ENCODE peak calls at places on chromosome 19, in four cellular contexts. N, B, Y and A are unnamed samples.

GRCh38 chr19:46112527-46112926 is 12.0 kb downstream of the IGFL3 start:
- DNase-seq in N (no peak), B (no peak), Y (no peak), A (no peak)

GRCh38 chr19:7914598-7915045 is at the start of gene TGFBR3L:
- DNase-seq in N (no peak), B (no peak), Y (no peak), A (no peak)

GRCh38 chr19:19077103-19077502 is 13.3 kb downstream of the SLC25A42 start:
- DNase-seq in N (no peak), B (peak), Y (no peak), A (no peak)

GRCh38 chr19:16660763-16661479 is at the start of gene TMEM38A:
- DNase-seq in N (peak), B (no peak), Y (no peak), A (peak)

GRCh38 chr19:10565028-10565566 is 713 bp downstream of the KRI1 start:
- DNase-seq in N (no peak), B (no peak), Y (no peak), A (no peak)

GRCh38 chr19:52667972-52668371 is 29.8 kb upstream of the ZNF83 start:
- DNase-seq in N (no peak), B (no peak), Y (no peak), A (no peak)

GRCh38 chr19:19552811-19553210 is 14.7 kb downstream of the CILP2 start:
- DNase-seq in N (no peak), B (no peak), Y (no peak), A (no peak)

GRCh38 chr19:10503002-10503789 is at the start of gene KEAP1:
- DNase-seq in N (peak), B (no peak), Y (no peak), A (peak)

GRCh38 chr19:41702208-41702651 is 6.2 kb upstream of the CEACAM5 start:
- DNase-seq in N (no peak), B (no peak), Y (no peak), A (no peak)

GRCh38 chr19:3269972-3270667 is 45.7 kb downstream of the CELF5 start:
- DNase-seq in N (no peak), B (no peak), Y (no peak), A (no peak)

GRCh38 chr19:42129399-42130253 is 2.6 kb downstream of the POU2F2 start:
- DNase-seq in N (no peak), B (no peak), Y (no peak), A (no peak)

GRCh38 chr19:27774827-27775226 is 1438.1 kb downstream of the UQCRFS1 start:
- DNase-seq in N (no peak), B (no peak), Y (no peak), A (no peak)

GRCh38 chr19:3220576-3220975 is 3.9 kb upstream of the CELF5 start:
- DNase-seq in N (no peak), B (no peak), Y (no peak), A (no peak)

GRCh38 chr19:34136127-34136526 is 36.2 kb upstream of the LSM14A start:
- DNase-seq in N (no peak), B (no peak), Y (no peak), A (no peak)

GRCh38 chr19:2678043-2678671 is 24.3 kb downstream of the GNG7 start:
- DNase-seq in N (no peak), B (no peak), Y (no peak), A (no peak)

GRCh38 chr19:37977992-37978391 is 71.0 kb downstream of the SIPA1L3 start:
- DNase-seq in N (no peak), B (no peak), Y (no peak), A (no peak)

GRCh38 chr19:17829855-17830566 is 8.7 kb upstream of the INSL3 start:
- DNase-seq in N (no peak), B (peak), Y (peak), A (peak)

GRCh38 chr19:2619076-2619475 is 83.4 kb downstream of the GNG7 start:
- DNase-seq in N (no peak), B (no peak), Y (no peak), A (no peak)

GRCh38 chr19:48490980-48491792 is 20.4 kb downstream of the LMTK3 start:
- DNase-seq in N (peak), B (peak), Y (peak), A (peak)

GRCh38 chr19:55152017-55152416 is 3.0 kb upstream of the TNNT1 start:
- DNase-seq in N (no peak), B (no peak), Y (no peak), A (no peak)

GRCh38 chr19:40613669-40614594 is 12.8 kb downstream of the LTBP4 start:
- DNase-seq in N (peak), B (peak), Y (peak), A (peak)

GRCh38 chr19:17020380-17020779 is 6.2 kb downstream of the CPAMD8 start:
- DNase-seq in N (no peak), B (no peak), Y (no peak), A (no peak)

GRCh38 chr19:16335226-16335625 is 10.6 kb downstream of the KLF2 start:
- DNase-seq in N (no peak), B (no peak), Y (no peak), A (no peak)

GRCh38 chr19:11747277-11747676 is 8.5 kb upstream of the ZNF823 start:
- DNase-seq in N (no peak), B (no peak), Y (no peak), A (no peak)

GRCh38 chr19:21910318-21910717 is 74.3 kb upstream of the ZNF43 start:
- DNase-seq in N (no peak), B (no peak), Y (no peak), A (no peak)

GRCh38 chr19:4172861-4173473 is 9.4 kb downstream of the SIRT6 start:
- DNase-seq in N (peak), B (no peak), Y (no peak), A (no peak)

GRCh38 chr19:11377756-11378155 is 3.3 kb downstream of the SWSAP1 start:
- DNase-seq in N (no peak), B (no peak), Y (no peak), A (no peak)

GRCh38 chr19:4009990-4010807 is 2.7 kb downstream of the PIAS4 start:
- DNase-seq in N (no peak), B (no peak), Y (no peak), A (no peak)

GRCh38 chr19:8251025-8251472 is 41.9 kb downstream of the CERS4 start:
- DNase-seq in N (no peak), B (no peak), Y (peak), A (no peak)

GRCh38 chr19:30228726-30229523 is 143.3 kb upstream of the ZNF536 start:
- DNase-seq in N (no peak), B (peak), Y (no peak), A (no peak)

GRCh38 chr19:49997709-49998108 is 27.5 kb downstream of the VRK3 start:
- DNase-seq in N (no peak), B (no peak), Y (peak), A (peak)

GRCh38 chr19:3387645-3388589 is 21.5 kb downstream of the NFIC start:
- DNase-seq in N (no peak), B (no peak), Y (peak), A (peak)

GRCh38 chr19:19354932-19355331 is 34.3 kb downstream of the MAU2 start:
- DNase-seq in N (no peak), B (no peak), Y (no peak), A (no peak)

GRCh38 chr19:34734601-34735103 is 609 bp downstream of the ZNF181 start:
- DNase-seq in N (no peak), B (peak), Y (no peak), A (no peak)

GRCh38 chr19:45038931-45039893 is at the start of gene CLASRP:
- DNase-seq in N (peak), B (peak), Y (peak), A (peak)

GRCh38 chr19:1644070-1644469 is 8.3 kb downstream of the TCF3 start:
- DNase-seq in N (no peak), B (no peak), Y (no peak), A (no peak)

GRCh38 chr19:35268546-35269424 is at the start of gene USF2:
- DNase-seq in N (peak), B (peak), Y (peak), A (peak)